ENCODE peak calls at places on chromosomes 2 and 18, in eight cellular contexts. One of them, this sample, is unnamed.

GRCh38 chr18:46415532-46415931 is 241.5 kb downstream of the LOXHD1 start:
- DNase-seq in activated naive CD8-positive, alpha-beta T cell treated with anti-CD3 and anti-CD28 coated beads, Interleukin-2, amount 50 U/mL, for 24 hours: no peak
- DNase-seq in NCI-H1436: no peak
- DNase-seq in germinal center: no peak
- DNase-seq in activated CD8-positive, alpha-beta memory T cell treated with anti-CD3 and anti-CD28 coated beads for 4 hours: no peak
- DNase-seq in GOT3: no peak
- DNase-seq in epithelial cell of prostate: no peak
- DNase-seq in brain pericyte: no peak
- DNase-seq in this sample: no peak

GRCh38 chr2:29105375-29105774 is 9.8 kb upstream of the CLIP4 start:
- DNase-seq in activated naive CD8-positive, alpha-beta T cell treated with anti-CD3 and anti-CD28 coated beads, Interleukin-2, amount 50 U/mL, for 24 hours: no peak
- DNase-seq in NCI-H1436: no peak
- DNase-seq in germinal center: no peak
- DNase-seq in activated CD8-positive, alpha-beta memory T cell treated with anti-CD3 and anti-CD28 coated beads for 4 hours: no peak
- DNase-seq in GOT3: no peak
- DNase-seq in epithelial cell of prostate: no peak
- DNase-seq in brain pericyte: no peak
- DNase-seq in this sample: no peak

GRCh38 chr2:15560404-15560987 is 638 bp downstream of the NBAS start:
- DNase-seq in activated naive CD8-positive, alpha-beta T cell treated with anti-CD3 and anti-CD28 coated beads, Interleukin-2, amount 50 U/mL, for 24 hours: peak; percentile 15
- DNase-seq in NCI-H1436: no peak
- DNase-seq in germinal center: peak; percentile 39
- DNase-seq in activated CD8-positive, alpha-beta memory T cell treated with anti-CD3 and anti-CD28 coated beads for 4 hours: no peak
- DNase-seq in GOT3: no peak
- DNase-seq in epithelial cell of prostate: no peak
- DNase-seq in brain pericyte: no peak
- DNase-seq in this sample: peak; percentile 48

GRCh38 chr2:23206652-23207051 is 178.3 kb upstream of the KLHL29 start:
- DNase-seq in activated naive CD8-positive, alpha-beta T cell treated with anti-CD3 and anti-CD28 coated beads, Interleukin-2, amount 50 U/mL, for 24 hours: no peak
- DNase-seq in NCI-H1436: no peak
- DNase-seq in germinal center: no peak
- DNase-seq in activated CD8-positive, alpha-beta memory T cell treated with anti-CD3 and anti-CD28 coated beads for 4 hours: no peak
- DNase-seq in GOT3: no peak
- DNase-seq in epithelial cell of prostate: no peak
- DNase-seq in brain pericyte: no peak
- DNase-seq in this sample: no peak

GRCh38 chr18:48680871-48681270 is 142.0 kb downstream of the CTIF start:
- DNase-seq in activated naive CD8-positive, alpha-beta T cell treated with anti-CD3 and anti-CD28 coated beads, Interleukin-2, amount 50 U/mL, for 24 hours: no peak
- DNase-seq in NCI-H1436: no peak
- DNase-seq in germinal center: no peak
- DNase-seq in activated CD8-positive, alpha-beta memory T cell treated with anti-CD3 and anti-CD28 coated beads for 4 hours: no peak
- DNase-seq in GOT3: no peak
- DNase-seq in epithelial cell of prostate: no peak
- DNase-seq in brain pericyte: no peak
- DNase-seq in this sample: peak; percentile 33

GRCh38 chr2:44071454-44072046 is 75.8 kb upstream of the LRPPRC start:
- DNase-seq in activated naive CD8-positive, alpha-beta T cell treated with anti-CD3 and anti-CD28 coated beads, Interleukin-2, amount 50 U/mL, for 24 hours: no peak
- DNase-seq in NCI-H1436: no peak
- DNase-seq in germinal center: no peak
- DNase-seq in activated CD8-positive, alpha-beta memory T cell treated with anti-CD3 and anti-CD28 coated beads for 4 hours: no peak
- DNase-seq in GOT3: no peak
- DNase-seq in epithelial cell of prostate: no peak
- DNase-seq in brain pericyte: no peak
- DNase-seq in this sample: no peak

GRCh38 chr2:80634590-80634989 is 330.0 kb upstream of the LRRTM1 start:
- DNase-seq in activated naive CD8-positive, alpha-beta T cell treated with anti-CD3 and anti-CD28 coated beads, Interleukin-2, amount 50 U/mL, for 24 hours: no peak
- DNase-seq in NCI-H1436: no peak
- DNase-seq in germinal center: no peak
- DNase-seq in activated CD8-positive, alpha-beta memory T cell treated with anti-CD3 and anti-CD28 coated beads for 4 hours: no peak
- DNase-seq in GOT3: no peak
- DNase-seq in epithelial cell of prostate: no peak
- DNase-seq in brain pericyte: no peak
- DNase-seq in this sample: no peak

GRCh38 chr2:38245114-38245641 is 131.9 kb downstream of the ATL2 start:
- DNase-seq in activated naive CD8-positive, alpha-beta T cell treated with anti-CD3 and anti-CD28 coated beads, Interleukin-2, amount 50 U/mL, for 24 hours: no peak
- DNase-seq in NCI-H1436: no peak
- DNase-seq in germinal center: no peak
- DNase-seq in activated CD8-positive, alpha-beta memory T cell treated with anti-CD3 and anti-CD28 coated beads for 4 hours: no peak
- DNase-seq in GOT3: no peak
- DNase-seq in epithelial cell of prostate: peak; percentile 27
- DNase-seq in brain pericyte: no peak
- DNase-seq in this sample: no peak

GRCh38 chr2:38228753-38229152 is 148.3 kb downstream of the ATL2 start:
- DNase-seq in activated naive CD8-positive, alpha-beta T cell treated with anti-CD3 and anti-CD28 coated beads, Interleukin-2, amount 50 U/mL, for 24 hours: no peak
- DNase-seq in NCI-H1436: no peak
- DNase-seq in germinal center: no peak
- DNase-seq in activated CD8-positive, alpha-beta memory T cell treated with anti-CD3 and anti-CD28 coated beads for 4 hours: no peak
- DNase-seq in GOT3: no peak
- DNase-seq in epithelial cell of prostate: no peak
- DNase-seq in brain pericyte: no peak
- DNase-seq in this sample: no peak

GRCh38 chr2:3282056-3282998 is 95.3 kb downstream of the EIPR1 start:
- DNase-seq in activated naive CD8-positive, alpha-beta T cell treated with anti-CD3 and anti-CD28 coated beads, Interleukin-2, amount 50 U/mL, for 24 hours: no peak
- DNase-seq in NCI-H1436: peak; percentile 78
- DNase-seq in germinal center: no peak
- DNase-seq in activated CD8-positive, alpha-beta memory T cell treated with anti-CD3 and anti-CD28 coated beads for 4 hours: no peak
- DNase-seq in GOT3: no peak
- DNase-seq in epithelial cell of prostate: peak; percentile 36
- DNase-seq in brain pericyte: no peak
- DNase-seq in this sample: peak; percentile 35

This sample was measured in choroid plexus epithelial cell.